ENCODE peak calls at places on chromosomes 13 and 19, in nine cellular contexts. J is GM23338; X is SHP77 treated with DMSO at 0.1 percent for 48 hours; I is astrocyte of the cerebellum; Y is mesenchymal stem cell; O is stimulated activated CD4-positive, alpha-beta T cell treated with anti-CD3 and anti-CD28 coated beads, Interleukin-4, amount 100 ng/mL, for 24 hours; F is NCI-H446; E is HEK293T; Z is stimulated activated CD8-positive, alpha-beta memory T cell treated with anti-CD3 and anti-CD28 coated beads, Interleukin-15, amount 100 ng/mL, for 24 hours. U is an unnamed sample.
A peak's percentile ranks its signal among the peaks of the same experiment; 100 is the strongest.

GRCh38 chr19:2552859-2553258 is 76.9 kb downstream of the GADD45B start:
- DNase-seq in J (no peak), X (no peak), I (no peak), Y (peak; percentile 65), O (peak; percentile 67), F (no peak), E (no peak), Z (no peak), U (no peak)

GRCh38 chr19:40549007-40549708 is 27.5 kb upstream of the SHKBP1 start:
- DNase-seq in J (peak; percentile 96), X (peak; percentile 59), I (peak; percentile 8), Y (peak; percentile 57), O (peak; percentile 79), F (no peak), E (peak; percentile 91), Z (peak; percentile 31), U (peak; percentile 85)

GRCh38 chr19:54430306-54431254 is 15.3 kb downstream of the TTYH1 start:
- DNase-seq in J (peak; percentile 83), X (no peak), I (no peak), Y (peak; percentile 68), O (peak; percentile 45), F (peak; percentile 25), E (peak; percentile 86), Z (peak; percentile 42), U (no peak)

GRCh38 chr13:40981949-40982348 is 37.2 kb downstream of the ELF1 start:
- DNase-seq in J (no peak), X (no peak), I (no peak), Y (no peak), O (no peak), F (no peak), E (no peak), Z (no peak), U (no peak)

GRCh38 chr19:58518261-58519086 is 1.1 kb downstream of the ZBTB45 start:
- DNase-seq in J (no peak), X (no peak), I (no peak), Y (no peak), O (no peak), F (no peak), E (no peak), Z (no peak), U (no peak)

GRCh38 chr19:46880440-46880839 is 19.6 kb downstream of the ARHGAP35 start:
- DNase-seq in J (no peak), X (no peak), I (no peak), Y (no peak), O (no peak), F (no peak), E (no peak), Z (no peak), U (no peak)

GRCh38 chr19:511101-511841 is 4.0 kb downstream of the TPGS1 start:
- DNase-seq in J (no peak), X (peak; percentile 98), I (no peak), Y (no peak), O (peak; percentile 75), F (no peak), E (no peak), Z (peak; percentile 42), U (peak; percentile 69)

GRCh38 chr19:6087074-6087506 is 23.2 kb downstream of the RFX2 start:
- DNase-seq in J (peak; percentile 18), X (no peak), I (no peak), Y (no peak), O (no peak), F (no peak), E (no peak), Z (no peak), U (no peak)

GRCh38 chr19:39996218-39996810 is 546 bp upstream of the ZNF546 start:
- DNase-seq in J (no peak), X (peak; percentile 50), I (peak; percentile 34), Y (peak; percentile 82), O (peak; percentile 52), F (peak; percentile 38), E (peak; percentile 36), Z (no peak), U (no peak)

GRCh38 chr19:9407827-9408226 is 27.5 kb downstream of the ZNF266 start:
- DNase-seq in J (no peak), X (no peak), I (no peak), Y (no peak), O (no peak), F (no peak), E (no peak), Z (no peak), U (no peak)

GRCh38 chr13:75072368-75072767 is 409.6 kb downstream of the TBC1D4 start:
- DNase-seq in J (no peak), X (no peak), I (no peak), Y (no peak), O (no peak), F (no peak), E (no peak), Z (no peak), U (no peak)

GRCh38 chr19:43726736-43727592 is 11.1 kb downstream of the IRGC start:
- DNase-seq in J (no peak), X (no peak), I (no peak), Y (no peak), O (no peak), F (peak; percentile 12), E (no peak), Z (no peak), U (no peak)

GRCh38 chr13:74868044-74868443 is 613.9 kb downstream of the TBC1D4 start:
- DNase-seq in J (no peak), X (no peak), I (no peak), Y (no peak), O (no peak), F (no peak), E (no peak), Z (no peak), U (no peak)

GRCh38 chr19:47427241-47428176 is 8.2 kb upstream of the MEIS3 start:
- DNase-seq in J (peak; percentile 92), X (peak; percentile 64), I (no peak), Y (peak; percentile 72), O (peak; percentile 78), F (peak; percentile 82), E (peak; percentile 75), Z (peak; percentile 42), U (no peak)

GRCh38 chr13:80476953-80477352 is 136.0 kb upstream of the SPRY2 start:
- DNase-seq in J (no peak), X (no peak), I (no peak), Y (no peak), O (no peak), F (no peak), E (no peak), Z (no peak), U (no peak)

GRCh38 chr19:28465317-28466086 is 747.4 kb downstream of the UQCRFS1 start:
- DNase-seq in J (no peak), X (no peak), I (no peak), Y (no peak), O (no peak), F (no peak), E (no peak), Z (no peak), U (no peak)

GRCh38 chr13:99442273-99442895 is 58.9 kb upstream of the TM9SF2 start:
- DNase-seq in J (peak; percentile 62), X (peak; percentile 49), I (peak; percentile 38), Y (peak; percentile 51), O (peak; percentile 64), F (peak; percentile 57), E (peak; percentile 50), Z (no peak), U (no peak)

GRCh38 chr19:13718733-13719132 is 45.6 kb upstream of the MRI1 start:
- DNase-seq in J (peak; percentile 55), X (peak; percentile 77), I (peak; percentile 37), Y (no peak), O (no peak), F (peak; percentile 86), E (no peak), Z (no peak), U (no peak)

GRCh38 chr13:48840366-48840765 is 135.3 kb upstream of the FNDC3A start:
- DNase-seq in J (no peak), X (no peak), I (no peak), Y (no peak), O (no peak), F (no peak), E (no peak), Z (no peak), U (no peak)

GRCh38 chr13:99231726-99232125 is 26.5 kb downstream of the GPR18 start:
- DNase-seq in J (no peak), X (no peak), I (no peak), Y (no peak), O (no peak), F (no peak), E (no peak), Z (no peak), U (no peak)